ENCODE peak calls at places on chromosomes 7 and 10, in five cellular contexts. One of them, this sample, is unnamed.

GRCh38 chr7:47285860-47286491 is 295.9 kb downstream of the TNS3 start:
- DNase-seq in CD8-positive, alpha-beta memory T cell: no peak
- DNase-seq in A549: no peak
- DNase-seq in psoas muscle: no peak
- DNase-seq in neural progenitor cell: no peak
- DNase-seq in this sample: no peak

GRCh38 chr10:15346440-15347141 is 24.5 kb downstream of the FAM171A1 start:
- DNase-seq in CD8-positive, alpha-beta memory T cell: no peak
- DNase-seq in A549: no peak
- DNase-seq in psoas muscle: no peak
- DNase-seq in neural progenitor cell: no peak
- DNase-seq in this sample: no peak

GRCh38 chr10:108638225-108638624 is 1285.1 kb downstream of the XPNPEP1 start:
- DNase-seq in CD8-positive, alpha-beta memory T cell: no peak
- DNase-seq in A549: no peak
- DNase-seq in psoas muscle: no peak
- DNase-seq in neural progenitor cell: no peak
- DNase-seq in this sample: no peak

GRCh38 chr10:68096913-68097509 is 12.3 kb upstream of the MYPN start:
- DNase-seq in CD8-positive, alpha-beta memory T cell: no peak
- DNase-seq in A549: peak; percentile 69
- DNase-seq in psoas muscle: peak; percentile 66
- DNase-seq in neural progenitor cell: peak; percentile 39
- DNase-seq in this sample: peak; percentile 35

GRCh38 chr10:133117688-133118071 is 30.0 kb downstream of the ADGRA1 start:
- DNase-seq in CD8-positive, alpha-beta memory T cell: no peak
- DNase-seq in A549: no peak
- DNase-seq in psoas muscle: peak; percentile 92
- DNase-seq in neural progenitor cell: no peak
- DNase-seq in this sample: no peak

GRCh38 chr10:99775850-99776249 is 6.6 kb upstream of the ABCC2 start:
- DNase-seq in CD8-positive, alpha-beta memory T cell: no peak
- DNase-seq in A549: peak; percentile 84
- DNase-seq in psoas muscle: no peak
- DNase-seq in neural progenitor cell: no peak
- DNase-seq in this sample: no peak

GRCh38 chr10:112955736-112956421 is 5.8 kb downstream of the TCF7L2 start:
- DNase-seq in CD8-positive, alpha-beta memory T cell: no peak
- DNase-seq in A549: no peak
- DNase-seq in psoas muscle: no peak
- DNase-seq in neural progenitor cell: no peak
- DNase-seq in this sample: no peak

GRCh38 chr7:151626422-151627115 is 106.9 kb upstream of the RHEB start:
- DNase-seq in CD8-positive, alpha-beta memory T cell: no peak
- DNase-seq in A549: peak; percentile 71
- DNase-seq in psoas muscle: peak; percentile 68
- DNase-seq in neural progenitor cell: peak; percentile 74
- DNase-seq in this sample: peak; percentile 28

GRCh38 chr10:99630439-99630838 is 10.2 kb upstream of the SLC25A28 start:
- DNase-seq in CD8-positive, alpha-beta memory T cell: no peak
- DNase-seq in A549: no peak
- DNase-seq in psoas muscle: no peak
- DNase-seq in neural progenitor cell: peak; percentile 14
- DNase-seq in this sample: no peak

GRCh38 chr7:27840314-27840713 is 100.4 kb downstream of the TAX1BP1 start:
- DNase-seq in CD8-positive, alpha-beta memory T cell: no peak
- DNase-seq in A549: no peak
- DNase-seq in psoas muscle: no peak
- DNase-seq in neural progenitor cell: no peak
- DNase-seq in this sample: no peak

GRCh38 chr7:135291809-135292253 is 58.2 kb downstream of the STRA8 start:
- DNase-seq in CD8-positive, alpha-beta memory T cell: no peak
- DNase-seq in A549: peak; percentile 62
- DNase-seq in psoas muscle: no peak
- DNase-seq in neural progenitor cell: no peak
- DNase-seq in this sample: no peak

GRCh38 chr7:108351715-108352114 is 104.5 kb downstream of the NRCAM start:
- DNase-seq in CD8-positive, alpha-beta memory T cell: no peak
- DNase-seq in A549: peak; percentile 55
- DNase-seq in psoas muscle: no peak
- DNase-seq in neural progenitor cell: no peak
- DNase-seq in this sample: no peak

GRCh38 chr7:70392870-70393269 is 739.1 kb upstream of the GALNT17 start:
- DNase-seq in CD8-positive, alpha-beta memory T cell: no peak
- DNase-seq in A549: no peak
- DNase-seq in psoas muscle: no peak
- DNase-seq in neural progenitor cell: peak; percentile 53
- DNase-seq in this sample: no peak

GRCh38 chr7:2033586-2034135 is 199.1 kb downstream of the MAD1L1 start:
- DNase-seq in CD8-positive, alpha-beta memory T cell: no peak
- DNase-seq in A549: no peak
- DNase-seq in psoas muscle: no peak
- DNase-seq in neural progenitor cell: no peak
- DNase-seq in this sample: no peak

GRCh38 chr10:36280886-36281499 is 638.9 kb upstream of the FZD8 start:
- DNase-seq in CD8-positive, alpha-beta memory T cell: no peak
- DNase-seq in A549: peak; percentile 60
- DNase-seq in psoas muscle: no peak
- DNase-seq in neural progenitor cell: no peak
- DNase-seq in this sample: no peak

GRCh38 chr7:82506702-82507101 is 63.1 kb upstream of the CACNA2D1 start:
- DNase-seq in CD8-positive, alpha-beta memory T cell: no peak
- DNase-seq in A549: no peak
- DNase-seq in psoas muscle: peak; percentile 69
- DNase-seq in neural progenitor cell: no peak
- DNase-seq in this sample: peak; percentile 31

GRCh38 chr7:124784879-124785818 is 19.6 kb upstream of the GPR37 start:
- DNase-seq in CD8-positive, alpha-beta memory T cell: no peak
- DNase-seq in A549: peak; percentile 21
- DNase-seq in psoas muscle: peak; percentile 53
- DNase-seq in neural progenitor cell: peak; percentile 69
- DNase-seq in this sample: no peak

GRCh38 chr7:22445140-22445722 is 54.8 kb downstream of the STEAP1B start:
- DNase-seq in CD8-positive, alpha-beta memory T cell: peak; percentile 1
- DNase-seq in A549: no peak
- DNase-seq in psoas muscle: peak; percentile 89
- DNase-seq in neural progenitor cell: peak; percentile 21
- DNase-seq in this sample: peak; percentile 61

GRCh38 chr7:17530741-17531417 is 232.4 kb downstream of the AHR start:
- DNase-seq in CD8-positive, alpha-beta memory T cell: no peak
- DNase-seq in A549: no peak
- DNase-seq in psoas muscle: no peak
- DNase-seq in neural progenitor cell: peak; percentile 4
- DNase-seq in this sample: no peak

GRCh38 chr7:2044311-2044882 is 188.3 kb downstream of the MAD1L1 start:
- DNase-seq in CD8-positive, alpha-beta memory T cell: no peak
- DNase-seq in A549: no peak
- DNase-seq in psoas muscle: peak; percentile 23
- DNase-seq in neural progenitor cell: no peak
- DNase-seq in this sample: no peak

DNA sequence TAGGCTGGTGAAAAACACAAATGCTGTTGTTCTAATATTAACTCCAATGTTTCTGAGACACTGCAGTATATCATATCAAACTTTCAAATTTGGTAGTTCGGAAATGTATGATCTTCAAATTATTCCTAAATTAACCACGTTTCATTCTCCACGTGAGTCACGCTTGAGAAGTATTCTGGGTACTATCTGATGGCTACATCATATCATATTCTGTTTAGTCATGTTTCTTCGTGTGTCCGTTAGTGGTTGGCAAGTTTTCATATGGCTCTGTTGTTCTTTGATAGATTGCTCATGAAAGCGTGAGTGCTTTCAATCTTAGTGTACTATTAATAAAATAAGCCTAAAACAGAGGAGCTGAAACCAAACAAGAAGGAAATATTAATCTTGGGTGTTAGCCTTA is 145.7 kb downstream of the NSUN6 start:
- DNase-seq in CD8-positive, alpha-beta memory T cell: no peak
- DNase-seq in A549: no peak
- DNase-seq in psoas muscle: no peak
- DNase-seq in neural progenitor cell: no peak
- DNase-seq in this sample: no peak
- H3K4me3 ChIP-seq in CD8-positive, alpha-beta memory T cell: no peak overlapping the region
- H3K4me3 ChIP-seq in A549: no peak overlapping the region
- H3K4me3 ChIP-seq in psoas muscle: no peak overlapping the region
- H3K4me3 ChIP-seq in neural progenitor cell: no peak overlapping the region
- H3K4me3 ChIP-seq in this sample: no peak overlapping the region

GRCh38 chr7:155188357-155188756 is 109.3 kb upstream of the INSIG1 start:
- DNase-seq in CD8-positive, alpha-beta memory T cell: no peak
- DNase-seq in A549: no peak
- DNase-seq in psoas muscle: no peak
- DNase-seq in neural progenitor cell: no peak
- DNase-seq in this sample: no peak

GRCh38 chr7:155188821-155189599 is 108.7 kb upstream of the INSIG1 start:
- DNase-seq in CD8-positive, alpha-beta memory T cell: no peak
- DNase-seq in A549: no peak
- DNase-seq in psoas muscle: no peak
- DNase-seq in neural progenitor cell: no peak
- DNase-seq in this sample: no peak

GRCh38 chr7:155184923-155185322 is 112.8 kb upstream of the INSIG1 start:
- DNase-seq in CD8-positive, alpha-beta memory T cell: no peak
- DNase-seq in A549: no peak
- DNase-seq in psoas muscle: no peak
- DNase-seq in neural progenitor cell: no peak
- DNase-seq in this sample: no peak

GRCh38 chr7:155189600-155189989 is 108.1 kb upstream of the INSIG1 start:
- DNase-seq in CD8-positive, alpha-beta memory T cell: no peak
- DNase-seq in A549: no peak
- DNase-seq in psoas muscle: no peak
- DNase-seq in neural progenitor cell: no peak
- DNase-seq in this sample: no peak

GRCh38 chr7:155187061-155187785 is 110.5 kb upstream of the INSIG1 start:
- DNase-seq in CD8-positive, alpha-beta memory T cell: no peak
- DNase-seq in A549: no peak
- DNase-seq in psoas muscle: no peak
- DNase-seq in neural progenitor cell: no peak
- DNase-seq in this sample: no peak
- H3K27ac ChIP-seq in CD8-positive, alpha-beta memory T cell: no peak overlapping the region
- H3K27ac ChIP-seq in A549: no peak overlapping the region
- H3K27ac ChIP-seq in psoas muscle: no peak overlapping the region
- H3K27ac ChIP-seq in neural progenitor cell: no peak overlapping the region
- H3K27ac ChIP-seq in this sample: no peak overlapping the region

GRCh38 chr10:22476601-22477364 is 131.5 kb downstream of the SPAG6 start:
- DNase-seq in CD8-positive, alpha-beta memory T cell: no peak
- DNase-seq in A549: no peak
- DNase-seq in psoas muscle: no peak
- DNase-seq in neural progenitor cell: peak; percentile 64
- DNase-seq in this sample: no peak

GRCh38 chr10:22475527-22475856 is 130.2 kb downstream of the SPAG6 start:
- DNase-seq in CD8-positive, alpha-beta memory T cell: no peak
- DNase-seq in A549: peak; percentile 14
- DNase-seq in psoas muscle: no peak
- DNase-seq in neural progenitor cell: no peak
- DNase-seq in this sample: no peak

GRCh38 chr10:22477365-22478287 is 132.3 kb downstream of the SPAG6 start:
- DNase-seq in CD8-positive, alpha-beta memory T cell: no peak
- DNase-seq in A549: no peak
- DNase-seq in psoas muscle: peak; percentile 53
- DNase-seq in neural progenitor cell: peak; percentile 76
- DNase-seq in this sample: no peak

GRCh38 chr10:22473459-22473858 is 128.2 kb downstream of the SPAG6 start:
- DNase-seq in CD8-positive, alpha-beta memory T cell: no peak
- DNase-seq in A549: no peak
- DNase-seq in psoas muscle: no peak
- DNase-seq in neural progenitor cell: no peak
- DNase-seq in this sample: no peak

GRCh38 chr10:22475857-22476600 is 130.7 kb downstream of the SPAG6 start:
- DNase-seq in CD8-positive, alpha-beta memory T cell: peak; percentile 10
- DNase-seq in A549: no peak
- DNase-seq in psoas muscle: no peak
- DNase-seq in neural progenitor cell: peak; percentile 82
- DNase-seq in this sample: no peak
- H3K4me3 ChIP-seq in CD8-positive, alpha-beta memory T cell: peak overlapping the region; percentile 32
- H3K4me3 ChIP-seq in A549: peak overlapping the region; percentile 50
- H3K4me3 ChIP-seq in psoas muscle: peak overlapping the region; percentile 65
- H3K4me3 ChIP-seq in neural progenitor cell: peak overlapping the region; percentile 44
- H3K4me3 ChIP-seq in this sample: peak overlapping the region; percentile 38

DNA sequence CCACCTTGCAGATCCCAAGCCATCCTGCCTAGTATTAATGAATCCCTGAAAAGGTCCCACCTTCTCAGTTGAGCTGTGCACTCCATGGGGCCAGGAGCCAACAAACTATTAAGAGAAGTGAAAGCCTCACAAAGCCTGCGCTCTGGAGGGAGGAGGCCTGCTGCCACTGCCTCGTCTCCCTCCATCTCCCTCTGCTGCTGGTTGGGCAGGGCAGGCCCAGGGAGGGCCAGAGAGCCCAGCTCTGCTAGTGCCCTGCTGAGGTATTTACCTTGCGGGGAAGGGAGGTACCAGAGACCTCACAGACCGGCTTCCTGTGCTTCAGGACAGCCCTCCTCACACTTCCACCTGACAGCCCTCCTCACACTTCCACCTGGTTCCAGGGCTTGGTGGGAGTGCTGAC is 171.5 kb downstream of the SH3PXD2A start:
- DNase-seq in CD8-positive, alpha-beta memory T cell: no peak
- DNase-seq in A549: no peak
- DNase-seq in psoas muscle: no peak
- DNase-seq in neural progenitor cell: no peak
- DNase-seq in this sample: no peak
- H3K27ac ChIP-seq in CD8-positive, alpha-beta memory T cell: no peak overlapping the region
- H3K27ac ChIP-seq in A549: no peak overlapping the region
- H3K27ac ChIP-seq in psoas muscle: no peak overlapping the region
- H3K27ac ChIP-seq in neural progenitor cell: no peak overlapping the region
- H3K27ac ChIP-seq in this sample: no peak overlapping the region

DNA sequence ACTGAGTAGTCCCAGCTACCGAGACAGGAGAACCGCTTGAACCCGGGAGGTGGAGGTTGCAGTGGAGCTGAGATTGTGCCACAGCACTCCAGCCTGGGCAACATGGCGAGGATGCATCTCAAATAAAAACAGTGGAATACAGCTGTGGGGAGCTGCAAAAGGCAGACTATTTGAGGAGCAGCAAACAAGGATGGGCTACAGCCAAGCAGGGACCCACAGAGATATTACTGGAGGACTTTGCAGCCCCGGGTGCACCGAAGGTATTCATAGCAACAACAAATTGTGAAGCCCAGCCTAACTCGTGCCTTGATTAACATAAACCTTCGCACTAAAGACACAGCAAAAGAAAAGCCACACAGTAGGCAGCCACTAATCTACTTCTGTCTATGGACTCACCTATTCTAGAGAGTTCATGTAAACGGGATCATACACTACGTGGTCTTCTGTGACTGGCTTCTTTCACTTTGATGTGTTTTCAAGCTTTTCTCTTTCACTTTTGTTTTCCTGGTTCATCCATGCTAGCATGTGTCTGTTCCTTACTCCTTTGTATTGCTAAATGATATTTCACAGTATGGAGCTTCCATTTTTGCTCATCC is 34.0 kb downstream of the PODXL start:
- DNase-seq in CD8-positive, alpha-beta memory T cell: no peak
- DNase-seq in A549: no peak
- DNase-seq in psoas muscle: no peak
- DNase-seq in neural progenitor cell: peak; percentile 62
- DNase-seq in this sample: no peak
- H3K4me3 ChIP-seq in CD8-positive, alpha-beta memory T cell: peak overlapping the region; percentile 16
- H3K4me3 ChIP-seq in A549: no peak overlapping the region
- H3K4me3 ChIP-seq in psoas muscle: no peak overlapping the region
- H3K4me3 ChIP-seq in neural progenitor cell: no peak overlapping the region
- H3K4me3 ChIP-seq in this sample: no peak overlapping the region